ENCODE peak calls at places on chromosome 10, in four cellular contexts. T, F, H and A are unnamed samples.

GRCh38 chr10:122073508-122073907 is 84.5 kb downstream of the TACC2 start:
- DNase-seq in F (no peak), T (no peak), H (no peak), A (no peak)

GRCh38 chr10:16510843-16511242 is 10.8 kb downstream of the C1QL3 start:
- DNase-seq in F (no peak), H (no peak), T (no peak), A (no peak)

GRCh38 chr10:27512548-27512947 is 8.4 kb downstream of the RAB18 start:
- DNase-seq in T (no peak), F (no peak), H (no peak), A (no peak)

GRCh38 chr10:129771024-129771423 is 193.1 kb downstream of the EBF3 start:
- DNase-seq in T (no peak), F (no peak), H (peak; percentile 25), A (no peak)

GRCh38 chr10:79099898-79100448 is 31.2 kb downstream of the ZMIZ1 start:
- DNase-seq in F (no peak), T (no peak), H (no peak), A (no peak)

GRCh38 chr10:79084972-79085597 is 16.3 kb downstream of the ZMIZ1 start:
- DNase-seq in T (no peak), F (no peak), H (no peak), A (no peak)

GRCh38 chr10:13001887-13002212 is 337 bp upstream of the CCDC3 start:
- DNase-seq in T (no peak), F (no peak), H (no peak), A (no peak)

GRCh38 chr10:22002531-22003110 is 909 bp downstream of the DNAJC1 start:
- DNase-seq in H (no peak), T (no peak), F (peak; percentile 65), A (no peak)

GRCh38 chr10:34918060-34918840 is 103.2 kb upstream of the PARD3 start:
- DNase-seq in T (no peak), H (no peak), F (no peak), A (no peak)

GRCh38 chr10:100519321-100520051 is at the start of gene SEC31B:
- DNase-seq in T (no peak), F (no peak), H (no peak), A (no peak)

GRCh38 chr10:98916751-98917150 is 318.9 kb downstream of the HPSE2 start:
- DNase-seq in T (no peak), F (no peak), H (no peak), A (no peak)

GRCh38 chr10:14839305-14839695 is 1.2 kb downstream of the HSPA14 start:
- DNase-seq in T (no peak), H (no peak), F (no peak), A (peak; percentile 79)

GRCh38 chr10:131964298-131964697 is 17.4 kb downstream of the BNIP3 start:
- DNase-seq in H (no peak), F (no peak), T (no peak), A (no peak)

GRCh38 chr10:5584895-5585516 is 60.2 kb downstream of the CALML3 start:
- DNase-seq in T (no peak), F (peak; percentile 90), H (peak; percentile 94), A (peak; percentile 68)

GRCh38 chr10:26555719-26556368 is 117.7 kb downstream of the APBB1IP start:
- DNase-seq in F (peak; percentile 29), H (no peak), T (no peak), A (peak; percentile 70)

GRCh38 chr10:95516774-95517373 is 44.3 kb downstream of the SORBS1 start:
- DNase-seq in T (no peak), H (no peak), F (no peak), A (no peak)

GRCh38 chr10:6347391-6347951 is 144.7 kb downstream of the PFKFB3 start:
- DNase-seq in H (no peak), F (peak; percentile 30), T (peak; percentile 36), A (no peak)